ENCODE peak calls at places on chromosome 9, in ten cellular contexts. N, M, P, W, O, L, K, R, Y and B are unnamed samples.

GRCh38 chr9:136403538-136403914 is 3.6 kb upstream of the SNAPC4 start:
- DNase-seq in Y (no peak), K (peak), O (peak), R (no peak), P (no peak), N (no peak), W (peak), L (no peak), M (no peak), B (no peak)

GRCh38 chr9:116501871-116502270 is 185.2 kb upstream of the TRIM32 start:
- DNase-seq in R (no peak), M (no peak), L (no peak), Y (peak), W (no peak), N (no peak), P (peak), K (no peak), O (no peak), B (no peak)

GRCh38 chr9:81540142-81540701 is 149.1 kb downstream of the TLE1 start:
- DNase-seq in K (no peak), O (no peak), P (no peak), Y (no peak), M (no peak), L (no peak), R (no peak), W (no peak), N (no peak), B (no peak)

GRCh38 chr9:128370367-128370751 is 815 bp upstream of the URM1 start:
- DNase-seq in R (no peak), N (no peak), M (no peak), W (no peak), O (no peak), Y (no peak), L (no peak), K (no peak), P (no peak), B (no peak)

GRCh38 chr9:89928521-89929275 is 323.9 kb downstream of the GADD45G start:
- DNase-seq in M (no peak), L (no peak), P (no peak), W (no peak), Y (no peak), N (no peak), O (no peak), K (no peak), R (no peak), B (no peak)

GRCh38 chr9:122320346-122320995 is 50.4 kb upstream of the PTGS1 start:
- DNase-seq in W (no peak), K (no peak), R (no peak), Y (no peak), P (no peak), N (no peak), L (no peak), O (no peak), M (no peak), B (no peak)

GRCh38 chr9:99411479-99412100 is 189.5 kb downstream of the SEC61B start:
- DNase-seq in R (no peak), L (no peak), K (no peak), Y (no peak), N (peak), O (no peak), P (no peak), W (no peak), M (no peak), B (no peak)

GRCh38 chr9:16726718-16727451 is 143.6 kb downstream of the BNC2 start:
- DNase-seq in Y (peak), P (peak), R (peak), N (peak), M (peak), K (peak), W (no peak), L (peak), O (no peak), B (peak)

GRCh38 chr9:32571969-32572899 is 725 bp downstream of the NDUFB6 start:
- DNase-seq in O (peak), Y (peak), N (peak), P (peak), K (peak), W (peak), R (peak), L (peak), M (peak), B (peak)

GRCh38 chr9:132125361-132125760 is 36.5 kb upstream of the NTNG2 start:
- DNase-seq in Y (no peak), P (no peak), K (no peak), W (no peak), L (no peak), N (no peak), M (no peak), R (no peak), O (no peak), B (no peak)

GRCh38 chr9:69174645-69175487 is 789 bp downstream of the TJP2 start:
- DNase-seq in L (peak), Y (peak), P (peak), K (no peak), R (peak), N (peak), M (peak), O (no peak), W (no peak), B (peak)

GRCh38 chr9:127450170-127450830 is 906 bp downstream of the RPL12 start:
- DNase-seq in R (no peak), M (peak), L (peak), K (no peak), O (no peak), W (no peak), Y (no peak), N (no peak), P (peak), B (peak)

GRCh38 chr9:112037281-112038016 is 137.6 kb downstream of the SUSD1 start:
- DNase-seq in P (peak), N (no peak), L (no peak), Y (no peak), R (peak), K (no peak), M (peak), W (peak), O (peak), B (peak)

GRCh38 chr9:37144762-37145161 is 24.4 kb downstream of the ZCCHC7 start:
- DNase-seq in O (no peak), K (no peak), L (no peak), R (no peak), N (no peak), W (no peak), Y (peak), P (peak), M (no peak), B (no peak)

GRCh38 chr9:100150209-100150608 is 51.2 kb downstream of the INVS start:
- DNase-seq in M (peak), Y (no peak), N (no peak), K (no peak), L (no peak), R (no peak), W (no peak), O (no peak), P (no peak), B (peak)

GRCh38 chr9:114512337-114512874 is 7.1 kb upstream of the WHRN start:
- DNase-seq in K (no peak), L (no peak), M (no peak), Y (no peak), W (no peak), O (no peak), N (no peak), R (no peak), P (no peak), B (peak)

GRCh38 chr9:38343037-38343436 is 49.5 kb upstream of the ALDH1B1 start:
- DNase-seq in O (no peak), M (no peak), Y (no peak), K (no peak), R (no peak), N (no peak), P (no peak), L (no peak), W (no peak), B (no peak)

GRCh38 chr9:118578467-118578866 is 790.8 kb downstream of the BRINP1 start:
- DNase-seq in W (no peak), L (peak), O (no peak), P (peak), N (no peak), R (no peak), M (peak), Y (peak), K (no peak), B (no peak)

GRCh38 chr9:2623046-2623865 is 1.7 kb downstream of the VLDLR start:
- DNase-seq in P (peak), N (no peak), Y (peak), K (peak), L (peak), R (no peak), O (no peak), W (no peak), M (peak), B (peak)

GRCh38 chr9:98255064-98255577 is 328 bp downstream of the TBC1D2 start:
- DNase-seq in W (no peak), P (peak), K (no peak), N (peak), L (peak), O (peak), M (peak), R (no peak), Y (peak), B (peak)

GRCh38 chr9:37264539-37264938 is 144.2 kb downstream of the ZCCHC7 start:
- DNase-seq in O (no peak), W (no peak), R (no peak), M (no peak), L (no peak), K (no peak), Y (no peak), P (no peak), N (no peak), B (no peak)